ENCODE peak calls at places on chromosomes 1 and 21, in seven cellular contexts. A is pulmonary artery endothelial cell; Y is lower leg skin; I is stimulated activated CD4-positive, alpha-beta T cell treated with anti-CD3 and anti-CD28 coated beads, Interleukin-1b, Interleukin-23, amount 100 ng/mL, for 24 hours; F is GM12892; B is cardiac fibroblast; V is activated effector memory CD4-positive, alpha-beta T cell treated with Interleukin-2 at 50 U/mL for 16 hours. M is an unnamed sample.
A peak's percentile ranks its signal among the peaks of the same experiment; 100 is the strongest.

GRCh38 chr1:11960710-11961109 is 19.5 kb upstream of the MFN2 start:
- DNase-seq in A (no peak), Y (no peak), I (no peak), F (no peak), B (no peak), V (no peak), M (no peak)

GRCh38 chr1:188065917-188066316 is 1237.2 kb downstream of the PLA2G4A start:
- DNase-seq in A (no peak), Y (no peak), I (no peak), F (no peak), B (peak; percentile 53), V (no peak), M (no peak)

GRCh38 chr21:37463083-37463780 is 96.7 kb downstream of the DYRK1A start:
- DNase-seq in A (no peak), Y (no peak), I (no peak), F (no peak), B (peak; percentile 70), V (no peak), M (peak; percentile 31)

GRCh38 chr1:7747605-7748004 is 23.5 kb upstream of the VAMP3 start:
- DNase-seq in A (no peak), Y (no peak), I (no peak), F (no peak), B (no peak), V (no peak), M (no peak)

GRCh38 chr1:172287207-172287606 is 133.3 kb upstream of the C1orf105 start:
- DNase-seq in A (peak; percentile 20), Y (peak; percentile 76), I (no peak), F (no peak), B (peak; percentile 86), V (no peak), M (peak; percentile 80)

GRCh38 chr1:22841754-22842370 is 130.8 kb downstream of the LACTBL1 start:
- DNase-seq in A (no peak), Y (no peak), I (no peak), F (no peak), B (no peak), V (no peak), M (peak; percentile 32)

GRCh38 chr1:204560590-204560989 is 44.4 kb downstream of the MDM4 start:
- DNase-seq in A (no peak), Y (no peak), I (no peak), F (no peak), B (peak; percentile 50), V (no peak), M (peak; percentile 52)

GRCh38 chr21:33975548-33976081 is 60.0 kb upstream of the ATP5PO start:
- DNase-seq in A (no peak), Y (no peak), I (no peak), F (peak; percentile 55), B (peak; percentile 73), V (peak; percentile 36), M (peak; percentile 49)

GRCh38 chr1:223683586-223684487 is 18.3 kb upstream of the CAPN8 start:
- DNase-seq in A (no peak), Y (no peak), I (peak; percentile 27), F (no peak), B (peak; percentile 66), V (peak; percentile 21), M (peak; percentile 43)

GRCh38 chr21:43292866-43293142 is 124.0 kb downstream of the CRYAA start:
- DNase-seq in A (no peak), Y (no peak), I (no peak), F (no peak), B (no peak), V (no peak), M (no peak)

GRCh38 chr1:214574598-214575411 is 23.4 kb upstream of the PTPN14 start:
- DNase-seq in A (no peak), Y (no peak), I (no peak), F (no peak), B (peak; percentile 51), V (no peak), M (no peak)

GRCh38 chr1:53087332-53088285 is 25.6 kb downstream of the PODN start:
- DNase-seq in A (no peak), Y (no peak), I (no peak), F (no peak), B (no peak), V (no peak), M (peak; percentile 93)

GRCh38 chr1:163844393-163844948 is 522.7 kb downstream of the NUF2 start:
- DNase-seq in A (no peak), Y (no peak), I (no peak), F (no peak), B (peak; percentile 89), V (no peak), M (peak; percentile 49)

GRCh38 chr1:25006770-25007169 is 76.7 kb upstream of the RUNX3 start:
- DNase-seq in A (no peak), Y (no peak), I (no peak), F (no peak), B (peak; percentile 20), V (no peak), M (no peak)

GRCh38 chr1:11777653-11778322 is 15.8 kb downstream of the C1orf167 start:
- DNase-seq in A (no peak), Y (no peak), I (no peak), F (no peak), B (no peak), V (no peak), M (no peak)

GRCh38 chr1:48730164-48730864 is 46.4 kb downstream of the BEND5 start:
- DNase-seq in A (no peak), Y (no peak), I (no peak), F (no peak), B (no peak), V (no peak), M (no peak)

M was measured in myocyte.